ENCODE peak calls at places on chromosomes 12 and 14, in five cellular contexts. S, J, O, D and V are unnamed samples.

GRCh38 chr12:34406996-34407300 is 384.7 kb downstream of the ALG10 start:
- DNase-seq in S (no peak), J (no peak), O (no peak), D (no peak), V (no peak)

GRCh38 chr12:96303656-96304055 is 96.6 kb downstream of the CDK17 start:
- DNase-seq in S (no peak), J (no peak), O (peak), D (no peak), V (no peak)

GRCh38 chr12:111407371-111408115 is 1.8 kb downstream of the SH2B3 start:
- DNase-seq in S (no peak), J (no peak), O (no peak), D (no peak), V (no peak)

GRCh38 chr14:54577977-54578376 is 11.0 kb downstream of the SAMD4A start:
- DNase-seq in S (no peak), J (peak), O (peak), D (no peak), V (peak)

GRCh38 chr12:11668611-11669010 is 19.1 kb downstream of the ETV6 start:
- DNase-seq in S (no peak), J (no peak), O (no peak), D (no peak), V (no peak)

GRCh38 chr14:103121846-103122577 is 1.2 kb upstream of the TNFAIP2 start:
- DNase-seq in S (peak), J (peak), O (peak), D (no peak), V (peak)

GRCh38 chr12:22228022-22228875 is 106.3 kb downstream of the ST8SIA1 start:
- DNase-seq in S (no peak), J (no peak), O (no peak), D (no peak), V (no peak)

GRCh38 chr12:57540998-57541397 is 6.0 kb downstream of the DCTN2 start:
- DNase-seq in S (no peak), J (no peak), O (no peak), D (no peak), V (no peak)

GRCh38 chr12:131634037-131634436 is 76.9 kb upstream of the SFSWAP start:
- DNase-seq in S (no peak), J (no peak), O (no peak), D (no peak), V (no peak)

GRCh38 chr14:98915625-98916024 is 356.4 kb downstream of the BCL11B start:
- DNase-seq in S (no peak), J (no peak), O (no peak), D (no peak), V (no peak)

GRCh38 chr12:6198556-6198955 is 1.6 kb upstream of the CD9 start:
- DNase-seq in S (no peak), J (no peak), O (no peak), D (no peak), V (no peak)

GRCh38 chr12:10940389-10940788 is 1.3 kb upstream of the TAS2R14 start:
- DNase-seq in S (no peak), J (peak), O (no peak), D (no peak), V (peak)

GRCh38 chr12:13101854-13102375 is 1.6 kb downstream of the GSG1 start:
- DNase-seq in S (no peak), J (peak), O (peak), D (no peak), V (peak)

GRCh38 chr14:56107615-56108014 is 10.6 kb upstream of the PELI2 start:
- DNase-seq in S (no peak), J (no peak), O (no peak), D (no peak), V (no peak)

GRCh38 chr12:109273354-109273753 is 35.7 kb downstream of the FOXN4 start:
- DNase-seq in S (no peak), J (no peak), O (no peak), D (no peak), V (no peak)

GRCh38 chr12:30201301-30202160 is 417.8 kb upstream of the TMTC1 start:
- DNase-seq in S (no peak), J (no peak), O (peak), D (no peak), V (no peak)

GRCh38 chr12:86838709-86839108 is 582.5 kb upstream of the MGAT4C start:
- DNase-seq in S (no peak), J (no peak), O (no peak), D (no peak), V (no peak)

GRCh38 chr14:44170554-44170953 is 336.5 kb downstream of the FSCB start:
- DNase-seq in S (no peak), J (no peak), O (no peak), D (no peak), V (no peak)

GRCh38 chr12:31849090-31849687 is 110.0 kb upstream of the RESF1 start:
- DNase-seq in S (no peak), J (no peak), O (no peak), D (no peak), V (peak)

GRCh38 chr12:59041241-59042121 is 121.2 kb upstream of the LRIG3 start:
- DNase-seq in S (no peak), J (no peak), O (peak), D (no peak), V (no peak)

GRCh38 chr14:31592619-31593018 is 31.4 kb downstream of the NUBPL start:
- DNase-seq in S (no peak), J (no peak), O (no peak), D (no peak), V (no peak)

GRCh38 chr14:91831337-91831736 is 36.0 kb downstream of the TC2N start:
- DNase-seq in S (no peak), J (no peak), O (no peak), D (no peak), V (no peak)

GRCh38 chr14:91829511-91829910 is 37.8 kb downstream of the TC2N start:
- DNase-seq in S (no peak), J (no peak), O (no peak), D (no peak), V (no peak)

GRCh38 chr14:91834571-91834970 is 32.8 kb downstream of the TC2N start:
- DNase-seq in S (no peak), J (no peak), O (no peak), D (no peak), V (no peak)

GRCh38 chr14:91827746-91828145 is 39.6 kb downstream of the TC2N start:
- DNase-seq in S (no peak), J (no peak), O (no peak), D (no peak), V (no peak)

GRCh38 chr14:91830777-91831176 is 36.6 kb downstream of the TC2N start:
- DNase-seq in S (no peak), J (no peak), O (no peak), D (peak), V (no peak)
- H3K4me2 ChIP-seq in S (no peak), J (no peak), O (no peak), D (peak), V (no peak)

DNA sequence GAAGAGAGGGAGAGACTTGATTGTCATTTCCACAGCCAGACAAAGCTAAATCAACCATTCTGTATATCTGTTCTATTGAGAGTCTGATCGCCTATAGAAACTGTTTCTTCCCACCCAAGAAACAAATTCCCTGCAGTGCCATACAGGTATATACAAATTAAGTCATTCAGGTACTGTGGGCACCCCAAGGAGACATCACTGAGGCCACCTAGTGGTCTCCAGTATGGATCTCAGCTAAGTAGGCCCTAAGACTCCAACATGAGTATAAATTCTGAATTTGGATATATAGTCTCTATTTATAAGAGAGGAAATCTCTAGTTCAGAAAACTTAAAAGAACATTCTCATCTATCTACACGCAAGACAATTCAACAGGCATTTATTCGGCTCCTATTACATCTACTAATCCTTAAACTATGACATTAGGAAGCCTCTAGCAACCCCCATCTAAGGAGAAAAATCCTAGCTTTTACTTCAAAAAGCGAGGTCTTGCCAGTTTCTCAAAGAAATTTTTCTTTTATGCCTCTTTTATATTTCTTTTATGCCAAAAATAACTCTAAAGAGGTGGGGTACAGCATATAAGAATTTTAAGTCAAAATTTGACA is 62.6 kb downstream of the DCAF5 start:
- DNase-seq in S (peak), J (peak), O (peak), D (no peak), V (peak)
- TF ChIP-seq MYC in S (no peak), J (no peak), O (no peak), D (no peak), V (no peak)

GRCh38 chr12:49543221-49543913 is 4.5 kb downstream of the KCNH3 start:
- DNase-seq in S (no peak), J (no peak), O (no peak), D (no peak), V (no peak)
- H3K4me2 ChIP-seq in S (no peak), J (peak), O (no peak), D (no peak), V (no peak)

GRCh38 chr12:40158592-40159111 is 52.8 kb upstream of the SLC2A13 start:
- DNase-seq in S (no peak), J (no peak), O (no peak), D (no peak), V (no peak)
- TF ChIP-seq MYC in S (no peak), J (no peak), O (no peak), D (no peak), V (no peak)